ENCODE peak calls at places on chromosome 4, in four cellular contexts. One of them, this sample, is unnamed.

GRCh38 chr4:18404642-18405041 is 383.1 kb upstream of the LCORL start:
- DNase-seq in heart left ventricle: no peak
- DNase-seq in BJ: no peak
- DNase-seq in IMR-90: no peak
- DNase-seq in this sample: no peak

GRCh38 chr4:18075823-18076433 is 54.4 kb upstream of the LCORL start:
- DNase-seq in heart left ventricle: peak; percentile 57
- DNase-seq in BJ: no peak
- DNase-seq in IMR-90: peak; percentile 12
- DNase-seq in this sample: no peak

GRCh38 chr4:27318740-27319139 is 458.1 kb downstream of the STIM2 start:
- DNase-seq in heart left ventricle: no peak
- DNase-seq in BJ: no peak
- DNase-seq in IMR-90: peak; percentile 17
- DNase-seq in this sample: no peak

GRCh38 chr4:189035091-189035490 is 895.9 kb downstream of the TRIML1 start:
- DNase-seq in heart left ventricle: no peak
- DNase-seq in BJ: no peak
- DNase-seq in IMR-90: no peak
- DNase-seq in this sample: no peak

GRCh38 chr4:6147441-6147840 is 52.9 kb downstream of the JAKMIP1 start:
- DNase-seq in heart left ventricle: no peak
- DNase-seq in BJ: no peak
- DNase-seq in IMR-90: no peak
- DNase-seq in this sample: no peak

GRCh38 chr4:187236491-187236890 is 512.8 kb upstream of the FAT1 start:
- DNase-seq in heart left ventricle: no peak
- DNase-seq in BJ: peak; percentile 71
- DNase-seq in IMR-90: peak; percentile 84
- DNase-seq in this sample: no peak

GRCh38 chr4:168521736-168522135 is 24.9 kb downstream of the PALLD start:
- DNase-seq in heart left ventricle: no peak
- DNase-seq in BJ: no peak
- DNase-seq in IMR-90: no peak
- DNase-seq in this sample: no peak

GRCh38 chr4:665381-665750 is 8.7 kb downstream of the ATP5ME start:
- DNase-seq in heart left ventricle: no peak
- DNase-seq in BJ: no peak
- DNase-seq in IMR-90: no peak
- DNase-seq in this sample: no peak

GRCh38 chr4:183541081-183542045 is 36.5 kb downstream of the ING2 start:
- DNase-seq in heart left ventricle: no peak
- DNase-seq in BJ: no peak
- DNase-seq in IMR-90: peak; percentile 49
- DNase-seq in this sample: no peak

GRCh38 chr4:15003891-15004700 is 1.8 kb downstream of the CPEB2 start:
- DNase-seq in heart left ventricle: peak; percentile 41
- DNase-seq in BJ: no peak
- DNase-seq in IMR-90: no peak
- DNase-seq in this sample: peak; percentile 83

GRCh38 chr4:43990968-43991367 is 457.6 kb downstream of the KCTD8 start:
- DNase-seq in heart left ventricle: no peak
- DNase-seq in BJ: no peak
- DNase-seq in IMR-90: no peak
- DNase-seq in this sample: no peak

GRCh38 chr4:181688416-181688815 is 554.8 kb upstream of the TENM3 start:
- DNase-seq in heart left ventricle: no peak
- DNase-seq in BJ: peak; percentile 44
- DNase-seq in IMR-90: peak; percentile 62
- DNase-seq in this sample: no peak

GRCh38 chr4:71411976-71412375 is 73.2 kb downstream of the SLC4A4 start:
- DNase-seq in heart left ventricle: no peak
- DNase-seq in BJ: peak; percentile 44
- DNase-seq in IMR-90: peak; percentile 13
- DNase-seq in this sample: no peak

GRCh38 chr4:115851918-115852766 is 738.7 kb upstream of the NDST4 start:
- DNase-seq in heart left ventricle: no peak
- DNase-seq in BJ: no peak
- DNase-seq in IMR-90: no peak
- DNase-seq in this sample: no peak

GRCh38 chr4:2962614-2963184 is 507 bp downstream of the NOP14 start:
- DNase-seq in heart left ventricle: no peak
- DNase-seq in BJ: peak; percentile 3
- DNase-seq in IMR-90: peak; percentile 38
- DNase-seq in this sample: no peak

GRCh38 chr4:176001171-176002006 is 64.3 kb upstream of the WDR17 start:
- DNase-seq in heart left ventricle: peak; percentile 15
- DNase-seq in BJ: no peak
- DNase-seq in IMR-90: peak; percentile 0
- DNase-seq in this sample: no peak

GRCh38 chr4:170079981-170080380 is 9.8 kb downstream of the AADAT start:
- DNase-seq in heart left ventricle: no peak
- DNase-seq in BJ: no peak
- DNase-seq in IMR-90: peak; percentile 11
- DNase-seq in this sample: no peak

GRCh38 chr4:47104986-47105385 is 73.6 kb downstream of the GABRB1 start:
- DNase-seq in heart left ventricle: no peak
- DNase-seq in BJ: no peak
- DNase-seq in IMR-90: peak; percentile 55
- DNase-seq in this sample: no peak

GRCh38 chr4:92969650-92970370 is 666.0 kb downstream of the GRID2 start:
- DNase-seq in heart left ventricle: no peak
- DNase-seq in BJ: peak; percentile 88
- DNase-seq in IMR-90: peak; percentile 94
- DNase-seq in this sample: no peak

GRCh38 chr4:140152015-140152703 is 1.8 kb downstream of the MAML3 start:
- DNase-seq in heart left ventricle: peak; percentile 84
- DNase-seq in BJ: no peak
- DNase-seq in IMR-90: no peak
- DNase-seq in this sample: peak; percentile 85
- TF ChIP-seq CTCF in heart left ventricle: no peak
- TF ChIP-seq CTCF in BJ: no peak
- TF ChIP-seq CTCF in IMR-90: peak; percentile 23
- TF ChIP-seq CTCF in this sample: peak; percentile 42

DNA sequence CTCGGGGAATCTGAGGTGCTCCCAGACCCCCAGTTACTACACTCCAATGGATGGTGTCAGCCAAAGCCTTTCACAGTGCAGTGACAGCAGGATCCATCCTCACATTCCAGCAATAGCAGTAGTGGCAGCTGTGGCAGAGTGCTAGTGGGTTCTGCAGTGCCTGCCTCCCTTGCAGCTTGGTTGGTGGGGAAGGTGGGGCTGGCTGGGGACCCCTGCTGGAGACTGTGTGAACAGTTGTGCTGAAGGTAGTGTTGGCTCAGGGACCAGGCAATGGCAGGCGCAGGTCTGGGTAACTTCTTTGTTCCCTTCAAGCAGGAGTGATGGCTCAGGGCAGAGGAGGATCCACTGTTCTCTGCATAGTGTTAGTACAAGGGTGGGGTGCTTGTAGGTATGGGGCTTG is 343.7 kb upstream of the TRAM1L1 start:
- DNase-seq in heart left ventricle: no peak
- DNase-seq in BJ: no peak
- DNase-seq in IMR-90: no peak
- DNase-seq in this sample: no peak
- TF ChIP-seq CTCF in heart left ventricle: no peak
- TF ChIP-seq CTCF in BJ: no peak
- TF ChIP-seq CTCF in IMR-90: no peak
- TF ChIP-seq CTCF in this sample: no peak

GRCh38 chr4:23333946-23334878 is 555.6 kb downstream of the PPARGC1A start:
- DNase-seq in heart left ventricle: no peak
- DNase-seq in BJ: peak; percentile 5
- DNase-seq in IMR-90: peak; percentile 71
- DNase-seq in this sample: no peak
- TF ChIP-seq CTCF in heart left ventricle: no peak
- TF ChIP-seq CTCF in BJ: no peak
- TF ChIP-seq CTCF in IMR-90: no peak
- TF ChIP-seq CTCF in this sample: peak; percentile 16

DNA sequence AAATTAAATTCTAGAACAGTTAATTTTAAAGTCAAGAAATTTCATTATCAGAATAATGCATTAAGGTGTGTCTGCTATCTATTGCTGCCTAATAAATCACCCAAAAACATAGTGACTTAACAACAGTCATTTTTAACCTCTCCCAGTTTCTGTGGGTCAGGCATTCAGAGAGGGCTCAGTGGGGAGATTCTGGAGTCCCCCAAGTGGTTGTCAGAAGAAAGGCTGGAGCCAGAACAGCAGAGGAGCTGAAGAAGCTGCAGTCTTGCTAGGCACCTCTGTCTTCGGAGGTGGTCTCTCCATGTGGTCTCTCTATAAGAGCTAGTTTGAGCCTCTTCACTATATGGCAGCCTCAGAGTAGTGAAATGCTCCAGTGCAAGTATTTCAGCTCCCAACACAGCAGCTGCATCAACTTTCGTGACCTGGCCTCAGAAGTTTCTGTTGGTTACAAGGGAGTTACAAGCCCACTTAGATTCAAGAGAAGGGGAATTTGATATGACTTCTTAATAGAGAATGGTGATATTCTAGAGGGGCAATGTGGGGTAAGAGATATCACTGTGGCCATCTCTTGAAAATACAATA is 9.4 kb upstream of the HOPX start:
- DNase-seq in heart left ventricle: no peak
- DNase-seq in BJ: no peak
- DNase-seq in IMR-90: no peak
- DNase-seq in this sample: no peak
- TF ChIP-seq CTCF in heart left ventricle: no peak
- TF ChIP-seq CTCF in BJ: no peak
- TF ChIP-seq CTCF in IMR-90: no peak
- TF ChIP-seq CTCF in this sample: no peak

GRCh38 chr4:73964862-73965611 is 16.8 kb downstream of the PF4 start:
- DNase-seq in heart left ventricle: no peak
- DNase-seq in BJ: no peak
- DNase-seq in IMR-90: no peak
- DNase-seq in this sample: no peak
- TF ChIP-seq CTCF in heart left ventricle: no peak
- TF ChIP-seq CTCF in BJ: peak; percentile 35
- TF ChIP-seq CTCF in IMR-90: peak; percentile 23
- TF ChIP-seq CTCF in this sample: peak; percentile 14

DNA sequence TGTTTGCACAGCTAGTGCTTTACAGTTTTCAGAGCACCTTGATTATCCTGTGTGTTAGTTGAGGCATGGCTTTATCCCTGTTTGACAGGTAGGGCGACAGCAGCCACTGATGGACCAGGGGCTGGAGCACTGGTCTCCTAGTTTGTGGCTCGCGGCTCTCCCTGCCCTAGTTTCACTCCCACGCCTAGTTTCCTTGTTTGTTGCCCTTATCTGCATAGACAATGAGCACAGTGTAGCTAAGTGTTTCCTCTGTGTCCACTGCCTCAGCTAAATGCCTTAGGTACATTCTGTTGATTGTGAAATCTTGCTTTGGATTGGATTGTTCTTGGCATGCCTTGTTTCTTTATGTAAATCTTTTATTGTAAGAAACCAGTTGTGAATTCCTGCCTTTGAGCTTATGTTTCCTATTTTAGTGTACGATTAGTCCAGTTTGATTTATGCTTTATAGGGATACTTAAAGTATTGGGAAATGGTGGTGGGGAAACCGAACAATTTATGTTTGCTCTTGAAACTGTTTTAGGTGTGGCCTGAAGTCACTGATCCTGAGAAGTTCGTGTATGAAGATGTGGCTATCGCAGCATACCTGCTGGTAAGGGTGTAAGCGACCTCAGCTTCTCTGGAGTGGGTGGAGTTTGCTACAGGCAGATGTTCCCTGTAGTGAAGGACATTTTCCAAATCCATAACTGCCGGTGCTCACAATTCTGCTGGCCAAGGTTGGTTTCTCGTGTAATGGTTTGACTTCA is 11.0 kb downstream of the TRMT44 start:
- DNase-seq in heart left ventricle: no peak
- DNase-seq in BJ: no peak
- DNase-seq in IMR-90: no peak
- DNase-seq in this sample: no peak
- TF ChIP-seq CTCF in heart left ventricle: no peak
- TF ChIP-seq CTCF in BJ: no peak
- TF ChIP-seq CTCF in IMR-90: no peak
- TF ChIP-seq CTCF in this sample: no peak

This sample was measured in osteocyte.